ENCODE peak calls at places on chromosomes 3 and 15, in nine cellular contexts. One of them, this sample, is unnamed.

GRCh38 chr3:9715764-9716437 is 12.3 kb downstream of the CPNE9 start:
- DNase-seq in A673: peak
- DNase-seq in PC-9: peak
- DNase-seq in LNCaP clone FGC: peak
- DNase-seq in left lung: no peak
- DNase-seq in upper lobe of right lung: peak
- DNase-seq in fibroblast of mammary gland: peak
- DNase-seq in AG04449: peak
- DNase-seq in GM06990: no peak
- DNase-seq in this sample: peak

GRCh38 chr3:126528419-126528799 is 4.5 kb downstream of the CHST13 start:
- DNase-seq in A673: no peak
- DNase-seq in PC-9: no peak
- DNase-seq in LNCaP clone FGC: no peak
- DNase-seq in left lung: peak
- DNase-seq in upper lobe of right lung: peak
- DNase-seq in fibroblast of mammary gland: no peak
- DNase-seq in AG04449: no peak
- DNase-seq in GM06990: no peak
- DNase-seq in this sample: no peak

GRCh38 chr15:74752011-74752410 is 3.4 kb downstream of the CYP1A2 start:
- DNase-seq in A673: no peak
- DNase-seq in PC-9: no peak
- DNase-seq in LNCaP clone FGC: no peak
- DNase-seq in left lung: no peak
- DNase-seq in upper lobe of right lung: no peak
- DNase-seq in fibroblast of mammary gland: no peak
- DNase-seq in AG04449: no peak
- DNase-seq in GM06990: no peak
- DNase-seq in this sample: no peak

GRCh38 chr3:193508108-193508507 is 46.6 kb downstream of the ATP13A4 start:
- DNase-seq in A673: no peak
- DNase-seq in PC-9: no peak
- DNase-seq in LNCaP clone FGC: no peak
- DNase-seq in left lung: no peak
- DNase-seq in upper lobe of right lung: no peak
- DNase-seq in fibroblast of mammary gland: no peak
- DNase-seq in AG04449: no peak
- DNase-seq in GM06990: no peak
- DNase-seq in this sample: no peak

GRCh38 chr3:94314218-94314883 is 251.5 kb downstream of the NSUN3 start:
- DNase-seq in A673: no peak
- DNase-seq in PC-9: no peak
- DNase-seq in LNCaP clone FGC: no peak
- DNase-seq in left lung: no peak
- DNase-seq in upper lobe of right lung: no peak
- DNase-seq in fibroblast of mammary gland: no peak
- DNase-seq in AG04449: no peak
- DNase-seq in GM06990: no peak
- DNase-seq in this sample: no peak

GRCh38 chr15:40340038-40340739 is 550 bp downstream of the CCDC9B start:
- DNase-seq in A673: peak
- DNase-seq in PC-9: no peak
- DNase-seq in LNCaP clone FGC: no peak
- DNase-seq in left lung: no peak
- DNase-seq in upper lobe of right lung: peak
- DNase-seq in fibroblast of mammary gland: peak
- DNase-seq in AG04449: no peak
- DNase-seq in GM06990: no peak
- DNase-seq in this sample: peak

GRCh38 chr3:21508244-21508643 is 242.8 kb downstream of the ZNF385D start:
- DNase-seq in A673: no peak
- DNase-seq in PC-9: no peak
- DNase-seq in LNCaP clone FGC: no peak
- DNase-seq in left lung: no peak
- DNase-seq in upper lobe of right lung: no peak
- DNase-seq in fibroblast of mammary gland: no peak
- DNase-seq in AG04449: no peak
- DNase-seq in GM06990: no peak
- DNase-seq in this sample: no peak

GRCh38 chr15:53305101-53305500 is 454.4 kb downstream of the WDR72 start:
- DNase-seq in A673: no peak
- DNase-seq in PC-9: no peak
- DNase-seq in LNCaP clone FGC: no peak
- DNase-seq in left lung: no peak
- DNase-seq in upper lobe of right lung: no peak
- DNase-seq in fibroblast of mammary gland: no peak
- DNase-seq in AG04449: no peak
- DNase-seq in GM06990: no peak
- DNase-seq in this sample: no peak

GRCh38 chr3:170914690-170915089 is 6.3 kb upstream of the EIF5A2 start:
- DNase-seq in A673: no peak
- DNase-seq in PC-9: peak
- DNase-seq in LNCaP clone FGC: no peak
- DNase-seq in left lung: no peak
- DNase-seq in upper lobe of right lung: no peak
- DNase-seq in fibroblast of mammary gland: no peak
- DNase-seq in AG04449: no peak
- DNase-seq in GM06990: no peak
- DNase-seq in this sample: no peak

DNA sequence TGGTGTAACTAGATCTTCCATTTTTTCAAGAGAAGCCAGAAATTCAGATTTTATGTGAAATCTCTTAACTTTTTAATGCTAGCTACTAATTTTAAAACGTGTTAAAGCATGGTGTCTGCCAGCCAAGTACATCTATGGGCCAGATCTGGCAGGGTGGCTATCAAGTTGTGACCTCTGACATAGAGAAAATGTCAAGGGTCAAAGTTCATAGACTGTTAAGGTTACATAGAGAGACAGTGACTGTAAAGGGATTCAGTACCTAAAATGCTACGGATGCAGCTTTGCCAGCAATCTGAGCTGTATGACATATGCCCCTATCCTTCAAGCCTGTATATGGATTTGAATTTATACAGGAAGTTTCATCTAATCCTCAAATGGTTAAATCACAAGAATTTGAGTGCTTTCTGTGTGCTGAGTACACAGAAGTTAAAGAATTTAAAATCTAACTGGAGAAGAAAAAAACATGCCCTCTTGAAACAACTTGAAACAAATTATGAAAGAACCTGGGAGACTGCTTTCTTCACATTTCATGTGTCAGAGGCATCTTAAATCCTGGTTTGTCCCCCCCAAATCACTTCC is 989 bp upstream of the ARHGAP31 start:
- DNase-seq in A673: no peak
- DNase-seq in PC-9: no peak
- DNase-seq in LNCaP clone FGC: no peak
- DNase-seq in left lung: no peak
- DNase-seq in upper lobe of right lung: no peak
- DNase-seq in fibroblast of mammary gland: no peak
- DNase-seq in AG04449: no peak
- DNase-seq in GM06990: no peak
- DNase-seq in this sample: no peak
- H3K4me3 ChIP-seq in A673: peak
- H3K4me3 ChIP-seq in PC-9: peak
- H3K4me3 ChIP-seq in LNCaP clone FGC: peak
- H3K4me3 ChIP-seq in left lung: peak
- H3K4me3 ChIP-seq in upper lobe of right lung: peak
- H3K4me3 ChIP-seq in fibroblast of mammary gland: peak
- H3K4me3 ChIP-seq in AG04449: peak
- H3K4me3 ChIP-seq in GM06990: peak
- H3K4me3 ChIP-seq in this sample: peak

GRCh38 chr15:68279218-68279533 is 1.6 kb downstream of the FEM1B start:
- DNase-seq in A673: no peak
- DNase-seq in PC-9: no peak
- DNase-seq in LNCaP clone FGC: no peak
- DNase-seq in left lung: no peak
- DNase-seq in upper lobe of right lung: no peak
- DNase-seq in fibroblast of mammary gland: no peak
- DNase-seq in AG04449: no peak
- DNase-seq in GM06990: no peak
- DNase-seq in this sample: no peak

GRCh38 chr15:68277131-68277604 is 377 bp upstream of the FEM1B start:
- DNase-seq in A673: no peak
- DNase-seq in PC-9: no peak
- DNase-seq in LNCaP clone FGC: no peak
- DNase-seq in left lung: peak
- DNase-seq in upper lobe of right lung: no peak
- DNase-seq in fibroblast of mammary gland: peak
- DNase-seq in AG04449: no peak
- DNase-seq in GM06990: no peak
- DNase-seq in this sample: peak

GRCh38 chr15:68278345-68279217 is 1.0 kb downstream of the FEM1B start:
- DNase-seq in A673: peak
- DNase-seq in PC-9: peak
- DNase-seq in LNCaP clone FGC: no peak
- DNase-seq in left lung: no peak
- DNase-seq in upper lobe of right lung: no peak
- DNase-seq in fibroblast of mammary gland: peak
- DNase-seq in AG04449: no peak
- DNase-seq in GM06990: no peak
- DNase-seq in this sample: no peak

GRCh38 chr15:68276668-68277067 is 877 bp upstream of the FEM1B start:
- DNase-seq in A673: no peak
- DNase-seq in PC-9: no peak
- DNase-seq in LNCaP clone FGC: no peak
- DNase-seq in left lung: no peak
- DNase-seq in upper lobe of right lung: no peak
- DNase-seq in fibroblast of mammary gland: no peak
- DNase-seq in AG04449: no peak
- DNase-seq in GM06990: no peak
- DNase-seq in this sample: no peak

GRCh38 chr15:68277605-68278344 is at the start of gene FEM1B:
- DNase-seq in A673: peak
- DNase-seq in PC-9: peak
- DNase-seq in LNCaP clone FGC: peak
- DNase-seq in left lung: peak
- DNase-seq in upper lobe of right lung: peak
- DNase-seq in fibroblast of mammary gland: peak
- DNase-seq in AG04449: peak
- DNase-seq in GM06990: peak
- DNase-seq in this sample: peak
- TF ChIP-seq CTCF in A673: no peak
- TF ChIP-seq CTCF in PC-9: no peak
- TF ChIP-seq CTCF in LNCaP clone FGC: no peak
- TF ChIP-seq CTCF in left lung: no peak
- TF ChIP-seq CTCF in upper lobe of right lung: peak
- TF ChIP-seq CTCF in fibroblast of mammary gland: no peak
- TF ChIP-seq CTCF in AG04449: no peak
- TF ChIP-seq CTCF in GM06990: no peak
- TF ChIP-seq CTCF in this sample: no peak

GRCh38 chr15:67501836-67502461 is 19.0 kb upstream of the C15orf61 start:
- DNase-seq in A673: peak
- DNase-seq in PC-9: no peak
- DNase-seq in LNCaP clone FGC: no peak
- DNase-seq in left lung: no peak
- DNase-seq in upper lobe of right lung: no peak
- DNase-seq in fibroblast of mammary gland: no peak
- DNase-seq in AG04449: no peak
- DNase-seq in GM06990: no peak
- DNase-seq in this sample: no peak
- H3K4me3 ChIP-seq in A673: peak
- H3K4me3 ChIP-seq in PC-9: no peak
- H3K4me3 ChIP-seq in LNCaP clone FGC: no peak
- H3K4me3 ChIP-seq in left lung: peak
- H3K4me3 ChIP-seq in upper lobe of right lung: no peak
- H3K4me3 ChIP-seq in fibroblast of mammary gland: no peak
- H3K4me3 ChIP-seq in AG04449: no peak
- H3K4me3 ChIP-seq in GM06990: no peak
- H3K4me3 ChIP-seq in this sample: no peak

GRCh38 chr15:39313881-39314280 is 267.0 kb upstream of the THBS1 start:
- DNase-seq in A673: no peak
- DNase-seq in PC-9: no peak
- DNase-seq in LNCaP clone FGC: peak
- DNase-seq in left lung: no peak
- DNase-seq in upper lobe of right lung: no peak
- DNase-seq in fibroblast of mammary gland: no peak
- DNase-seq in AG04449: no peak
- DNase-seq in GM06990: no peak
- DNase-seq in this sample: no peak

GRCh38 chr15:39315200-39315599 is 265.7 kb upstream of the THBS1 start:
- DNase-seq in A673: no peak
- DNase-seq in PC-9: no peak
- DNase-seq in LNCaP clone FGC: peak
- DNase-seq in left lung: no peak
- DNase-seq in upper lobe of right lung: no peak
- DNase-seq in fibroblast of mammary gland: no peak
- DNase-seq in AG04449: no peak
- DNase-seq in GM06990: no peak
- DNase-seq in this sample: no peak

GRCh38 chr15:39313467-39313866 is 267.4 kb upstream of the THBS1 start:
- DNase-seq in A673: no peak
- DNase-seq in PC-9: no peak
- DNase-seq in LNCaP clone FGC: no peak
- DNase-seq in left lung: no peak
- DNase-seq in upper lobe of right lung: no peak
- DNase-seq in fibroblast of mammary gland: no peak
- DNase-seq in AG04449: no peak
- DNase-seq in GM06990: no peak
- DNase-seq in this sample: no peak

GRCh38 chr15:39310633-39311032 is 270.2 kb upstream of the THBS1 start:
- DNase-seq in A673: no peak
- DNase-seq in PC-9: peak
- DNase-seq in LNCaP clone FGC: no peak
- DNase-seq in left lung: no peak
- DNase-seq in upper lobe of right lung: no peak
- DNase-seq in fibroblast of mammary gland: peak
- DNase-seq in AG04449: no peak
- DNase-seq in GM06990: no peak
- DNase-seq in this sample: no peak

GRCh38 chr15:39312984-39313383 is 267.9 kb upstream of the THBS1 start:
- DNase-seq in A673: no peak
- DNase-seq in PC-9: no peak
- DNase-seq in LNCaP clone FGC: no peak
- DNase-seq in left lung: no peak
- DNase-seq in upper lobe of right lung: no peak
- DNase-seq in fibroblast of mammary gland: peak
- DNase-seq in AG04449: no peak
- DNase-seq in GM06990: no peak
- DNase-seq in this sample: peak
- TF ChIP-seq CTCF in A673: no peak
- TF ChIP-seq CTCF in PC-9: no peak
- TF ChIP-seq CTCF in LNCaP clone FGC: peak
- TF ChIP-seq CTCF in left lung: no peak
- TF ChIP-seq CTCF in upper lobe of right lung: no peak
- TF ChIP-seq CTCF in fibroblast of mammary gland: peak
- TF ChIP-seq CTCF in AG04449: no peak
- TF ChIP-seq CTCF in GM06990: peak
- TF ChIP-seq CTCF in this sample: no peak